ENCODE peak calls at places on chromosomes 3 and 15, in seven cellular contexts. C is CD4-positive, alpha-beta T cell; D is non-pigmented ciliary epithelial cell; X is stimulated activated effector memory CD8-positive, alpha-beta T cell treated with anti-CD3 and anti-CD28 coated beads, Interleukin-12 subunit alpha, Interleukin-12 subunit beta, amount 100 ng/mL, for 72 hours; V is activated effector memory CD4-positive, alpha-beta T cell treated with Interleukin-2 at 50 U/mL for 16 hours; I is RWPE1; O is posterior vena cava. U is an unnamed sample.

GRCh38 chr3:23944007-23944760 is 902 bp upstream of the NR1D2 start:
- DNase-seq in C (no peak), V (no peak), I (no peak), X (no peak), O (no peak), D (no peak), U (no peak)

GRCh38 chr15:41205315-41205714 is 25.2 kb downstream of the EXD1 start:
- DNase-seq in O (no peak), I (no peak), V (no peak), D (no peak), X (no peak), C (no peak), U (no peak)

GRCh38 chr15:78638658-78639314 is 2.2 kb downstream of the CHRNB4 start:
- DNase-seq in D (no peak), V (no peak), X (no peak), O (peak; percentile 69), I (peak; percentile 73), C (peak; percentile 10), U (no peak)

GRCh38 chr15:62389887-62390792 is 225.1 kb upstream of the C2CD4B start:
- DNase-seq in D (no peak), X (peak; percentile 60), C (peak; percentile 20), O (peak; percentile 91), I (peak; percentile 79), V (peak; percentile 34), U (peak; percentile 86)

GRCh38 chr3:127083778-127084355 is 101.0 kb downstream of the PLXNA1 start:
- DNase-seq in V (no peak), C (no peak), D (no peak), X (no peak), O (no peak), I (no peak), U (no peak)

GRCh38 chr3:107660316-107660976 is 137.7 kb downstream of the BBX start:
- DNase-seq in X (no peak), I (no peak), D (no peak), C (no peak), V (no peak), O (no peak), U (no peak)

GRCh38 chr15:90044916-90045371 is 43.8 kb downstream of the ZNF710 start:
- DNase-seq in V (no peak), D (no peak), I (no peak), X (no peak), O (no peak), C (no peak), U (no peak)

GRCh38 chr15:67803996-67804843 is 21.1 kb upstream of the SKOR1 start:
- DNase-seq in D (no peak), O (no peak), I (no peak), C (no peak), V (no peak), X (no peak), U (no peak)

GRCh38 chr15:58003810-58004209 is 61.7 kb downstream of the ALDH1A2 start:
- DNase-seq in I (no peak), D (no peak), V (no peak), C (no peak), O (no peak), X (no peak), U (no peak)

GRCh38 chr3:178545337-178545736 is 9.1 kb downstream of the KCNMB2 start:
- DNase-seq in D (no peak), O (no peak), I (no peak), C (no peak), X (no peak), V (no peak), U (no peak)

GRCh38 chr3:101676219-101676764 is 640 bp downstream of the ZBTB11 start:
- DNase-seq in V (peak; percentile 92), I (peak; percentile 92), D (peak; percentile 75), X (peak; percentile 88), O (peak; percentile 98), C (peak; percentile 87), U (peak; percentile 97)

GRCh38 chr3:141055536-141056445 is 4.6 kb downstream of the SPSB4 start:
- DNase-seq in C (no peak), V (no peak), X (no peak), O (no peak), I (no peak), D (no peak), U (no peak)

GRCh38 chr15:54681578-54681977 is 515.2 kb downstream of the RSL24D1 start:
- DNase-seq in O (no peak), C (no peak), V (no peak), I (no peak), X (no peak), D (no peak), U (no peak)

GRCh38 chr3:158912188-158912587 is 110.3 kb downstream of the MFSD1 start:
- DNase-seq in C (no peak), I (no peak), D (no peak), O (no peak), X (no peak), V (no peak), U (no peak)

GRCh38 chr15:66078196-66078928 is 175.2 kb downstream of the MEGF11 start:
- DNase-seq in O (no peak), D (no peak), C (no peak), V (no peak), X (no peak), I (no peak), U (peak; percentile 65)

GRCh38 chr3:52650437-52650836 is 35.3 kb downstream of the PBRM1 start:
- DNase-seq in O (no peak), C (no peak), X (no peak), D (no peak), V (no peak), I (no peak), U (no peak)

GRCh38 chr3:72036899-72037298 is 252.0 kb upstream of the PROK2 start:
- DNase-seq in C (no peak), O (no peak), D (no peak), V (no peak), I (no peak), X (no peak), U (no peak)

GRCh38 chr15:56744701-56745683 is 11.7 kb upstream of the ZNF280D start:
- DNase-seq in I (no peak), O (no peak), C (no peak), V (no peak), D (no peak), X (no peak), U (no peak)

GRCh38 chr3:67649681-67650080 is 4.7 kb downstream of the SUCLG2 start:
- DNase-seq in O (no peak), X (no peak), I (no peak), D (no peak), C (no peak), V (no peak), U (no peak)

GRCh38 chr3:15979490-15979889 is 181.7 kb upstream of the ANKRD28 start:
- DNase-seq in C (no peak), D (no peak), O (no peak), X (no peak), I (no peak), V (no peak), U (no peak)

GRCh38 chr3:127000128-127000527 is 17.2 kb downstream of the PLXNA1 start:
- DNase-seq in X (no peak), C (no peak), O (no peak), D (no peak), V (no peak), I (no peak), U (no peak)

GRCh38 chr3:34388836-34389235 is 590.4 kb downstream of the PDCD6IP start:
- DNase-seq in O (no peak), V (no peak), D (no peak), C (no peak), X (no peak), I (no peak), U (no peak)

GRCh38 chr15:48501208-48501607 is 144.3 kb downstream of the FBN1 start:
- DNase-seq in O (no peak), V (no peak), C (no peak), X (no peak), I (no peak), D (no peak), U (no peak)

GRCh38 chr3:40877651-40878463 is 321.4 kb upstream of the CTNNB1 start:
- DNase-seq in O (peak; percentile 90), V (no peak), C (no peak), X (no peak), D (no peak), I (peak; percentile 21), U (peak; percentile 82)

GRCh38 chr15:36877294-36877693 is 223.1 kb downstream of the MEIS2 start:
- DNase-seq in D (no peak), I (no peak), C (no peak), V (no peak), O (no peak), X (no peak), U (no peak)

GRCh38 chr3:141266797-141267555 is 35.4 kb downstream of the PXYLP1 start:
- DNase-seq in O (no peak), D (no peak), V (peak; percentile 39), I (no peak), X (no peak), C (peak; percentile 45), U (no peak)

GRCh38 chr3:11998091-11998490 is 6.1 kb upstream of the SYN2 start:
- DNase-seq in V (no peak), D (no peak), X (no peak), O (no peak), I (no peak), C (no peak), U (no peak)

GRCh38 chr3:152942366-152942765 is 107.4 kb downstream of the P2RY1 start:
- DNase-seq in C (no peak), V (no peak), I (peak; percentile 31), X (no peak), D (no peak), O (no peak), U (no peak)

GRCh38 chr15:94535298-94536048 is 304.1 kb downstream of the MCTP2 start:
- DNase-seq in O (no peak), C (no peak), D (no peak), I (no peak), V (no peak), X (no peak), U (no peak)

GRCh38 chr3:71010731-71011455 is 572.6 kb downstream of the FOXP1 start:
- DNase-seq in I (no peak), V (peak; percentile 12), O (no peak), X (peak; percentile 21), D (no peak), C (peak; percentile 5), U (no peak)

GRCh38 chr15:97561529-97561928 is 399.0 kb upstream of the ARRDC4 start:
- DNase-seq in C (no peak), O (no peak), X (no peak), V (no peak), D (no peak), I (no peak), U (no peak)

U was measured in cardiac septum.